ENCODE peak calls at places on chromosomes 2 and 18, in nine cellular contexts. B is IMR-90, N is progenitor cell of endocrine pancreas, O is B cell, V is Caco-2, L is endodermal cell, T is NB4, W is HFFc6, M is Calu3. X is an unnamed sample.

GRCh38 chr2:173982182-173982714 is 17.1 kb upstream of the SP3 start:
- DNase-seq in B (no peak), N (no peak), O (no peak), V (no peak), L (no peak), T (no peak), W (no peak), M (no peak), X (no peak)

GRCh38 chr2:102187191-102188150 is 648 bp downstream of the IL1RL2 start:
- DNase-seq in B (peak), N (no peak), O (no peak), V (no peak), L (peak), T (no peak), W (no peak), M (no peak), X (peak)

GRCh38 chr2:228180126-228181097 is 1.1 kb downstream of the SPHKAP start:
- DNase-seq in B (no peak), N (peak), O (no peak), V (no peak), L (peak), T (no peak), W (peak), M (no peak), X (peak)

GRCh38 chr18:66873899-66874298 is 270.0 kb upstream of the CDH19 start:
- DNase-seq in B (no peak), N (no peak), O (no peak), V (no peak), L (no peak), T (no peak), W (no peak), M (no peak), X (no peak)

GRCh38 chr2:11829947-11830707 is 83.7 kb downstream of the LPIN1 start:
- DNase-seq in B (peak), N (peak), O (peak), V (peak), L (peak), T (peak), W (peak), M (peak), X (peak)

GRCh38 chr18:54360406-54360805 is 2.7 kb downstream of the C18orf54 start:
- DNase-seq in B (peak), N (no peak), O (no peak), V (no peak), L (no peak), T (no peak), W (no peak), M (no peak), X (no peak)

GRCh38 chr2:7094113-7094760 is 177.0 kb downstream of the RNF144A start:
- DNase-seq in B (no peak), N (no peak), O (no peak), V (no peak), L (no peak), T (no peak), W (no peak), M (peak), X (no peak)

GRCh38 chr2:146584316-146584715 is 1260.5 kb upstream of the ACVR2A start:
- DNase-seq in B (no peak), N (no peak), O (no peak), V (no peak), L (no peak), T (no peak), W (no peak), M (no peak), X (no peak)

GRCh38 chr18:78641689-78642231 is 337.9 kb upstream of the SALL3 start:
- DNase-seq in B (no peak), N (no peak), O (no peak), V (no peak), L (no peak), T (peak), W (no peak), M (no peak), X (no peak)

GRCh38 chr2:57990118-57990725 is 56.4 kb upstream of the VRK2 start:
- DNase-seq in B (no peak), N (no peak), O (no peak), V (no peak), L (no peak), T (no peak), W (no peak), M (no peak), X (peak)

GRCh38 chr2:51812138-51812866 is 780.4 kb upstream of the NRXN1 start:
- DNase-seq in B (peak), N (no peak), O (no peak), V (no peak), L (no peak), T (no peak), W (peak), M (no peak), X (no peak)

GRCh38 chr2:217095511-217096205 is 235.8 kb upstream of the TNP1 start:
- DNase-seq in B (no peak), N (no peak), O (no peak), V (no peak), L (no peak), T (no peak), W (no peak), M (no peak), X (no peak)

GRCh38 chr18:30457156-30457555 is 585.4 kb downstream of the DSC3 start:
- DNase-seq in B (no peak), N (no peak), O (no peak), V (no peak), L (no peak), T (no peak), W (no peak), M (peak), X (no peak)

GRCh38 chr2:215652432-215652831 is 216.6 kb upstream of the FN1 start:
- DNase-seq in B (peak), N (no peak), O (no peak), V (no peak), L (no peak), T (no peak), W (no peak), M (no peak), X (no peak)

GRCh38 chr2:217357886-217358620 is 498.2 kb upstream of the TNP1 start:
- DNase-seq in B (no peak), N (no peak), O (no peak), V (peak), L (no peak), T (no peak), W (no peak), M (no peak), X (no peak)

GRCh38 chr2:150570712-150571111 is 83.2 kb upstream of the RND3 start:
- DNase-seq in B (peak), N (no peak), O (no peak), V (no peak), L (no peak), T (no peak), W (peak), M (no peak), X (no peak)

GRCh38 chr2:168181825-168182224 is 65.6 kb downstream of the STK39 start:
- DNase-seq in B (no peak), N (no peak), O (no peak), V (no peak), L (no peak), T (no peak), W (no peak), M (no peak), X (no peak)

GRCh38 chr18:77177009-77177408 is 44.4 kb upstream of the MBP start:
- DNase-seq in B (peak), N (no peak), O (no peak), V (no peak), L (no peak), T (no peak), W (peak), M (no peak), X (no peak)

GRCh38 chr18:22650247-22650646 is 232.5 kb upstream of the CTAGE1 start:
- DNase-seq in B (no peak), N (no peak), O (no peak), V (no peak), L (no peak), T (no peak), W (no peak), M (no peak), X (no peak)

GRCh38 chr2:102251849-102252203 is 59.5 kb upstream of the IL1RL1 start:
- DNase-seq in B (no peak), N (no peak), O (no peak), V (no peak), L (no peak), T (no peak), W (no peak), M (no peak), X (no peak)

GRCh38 chr2:59041139-59041538 is 800.0 kb upstream of the FANCL start:
- DNase-seq in B (no peak), N (no peak), O (no peak), V (no peak), L (no peak), T (no peak), W (no peak), M (no peak), X (no peak)

GRCh38 chr2:200199576-200200263 is 106.8 kb upstream of the SPATS2L start:
- DNase-seq in B (no peak), N (no peak), O (no peak), V (no peak), L (peak), T (peak), W (no peak), M (peak), X (no peak)
- TF ChIP-seq CTCF in B (no peak), N (no peak), O (no peak), V (no peak), L (peak), T (peak), W (no peak), M (no peak), X (peak)

GRCh38 chr2:43163365-43163715 is 63.1 kb downstream of the ZFP36L2 start:
- DNase-seq in B (no peak), N (no peak), O (no peak), V (no peak), L (no peak), T (no peak), W (no peak), M (no peak), X (no peak)

GRCh38 chr2:43168016-43168369 is 58.4 kb downstream of the ZFP36L2 start:
- DNase-seq in B (no peak), N (no peak), O (no peak), V (no peak), L (no peak), T (no peak), W (no peak), M (no peak), X (no peak)

GRCh38 chr2:43161650-43162542 is 64.5 kb downstream of the ZFP36L2 start:
- DNase-seq in B (no peak), N (no peak), O (peak), V (peak), L (no peak), T (no peak), W (no peak), M (no peak), X (no peak)

GRCh38 chr2:43164686-43165085 is 61.7 kb downstream of the ZFP36L2 start:
- DNase-seq in B (no peak), N (no peak), O (no peak), V (no peak), L (no peak), T (no peak), W (no peak), M (no peak), X (no peak)

GRCh38 chr2:43165378-43166025 is 60.9 kb downstream of the ZFP36L2 start:
- DNase-seq in B (no peak), N (no peak), O (no peak), V (no peak), L (peak), T (no peak), W (no peak), M (no peak), X (no peak)
- TF ChIP-seq CTCF in B (no peak), N (peak), O (no peak), V (peak), L (peak), T (no peak), W (peak), M (no peak), X (no peak)

GRCh38 chr2:149329470-149330126 is 789 bp upstream of the LYPD6 start:
- DNase-seq in B (peak), N (no peak), O (no peak), V (peak), L (peak), T (peak), W (peak), M (peak), X (peak)

GRCh38 chr2:149330127-149331022 is at the start of gene LYPD6:
- DNase-seq in B (peak), N (peak), O (no peak), V (peak), L (peak), T (peak), W (peak), M (peak), X (peak)

GRCh38 chr2:149332364-149332763 is 2.0 kb downstream of the LYPD6 start:
- DNase-seq in B (no peak), N (no peak), O (no peak), V (no peak), L (no peak), T (no peak), W (no peak), M (no peak), X (no peak)

GRCh38 chr2:149331023-149331400 is 625 bp downstream of the LYPD6 start:
- DNase-seq in B (no peak), N (no peak), O (no peak), V (no peak), L (peak), T (no peak), W (no peak), M (peak), X (no peak)

DNA sequence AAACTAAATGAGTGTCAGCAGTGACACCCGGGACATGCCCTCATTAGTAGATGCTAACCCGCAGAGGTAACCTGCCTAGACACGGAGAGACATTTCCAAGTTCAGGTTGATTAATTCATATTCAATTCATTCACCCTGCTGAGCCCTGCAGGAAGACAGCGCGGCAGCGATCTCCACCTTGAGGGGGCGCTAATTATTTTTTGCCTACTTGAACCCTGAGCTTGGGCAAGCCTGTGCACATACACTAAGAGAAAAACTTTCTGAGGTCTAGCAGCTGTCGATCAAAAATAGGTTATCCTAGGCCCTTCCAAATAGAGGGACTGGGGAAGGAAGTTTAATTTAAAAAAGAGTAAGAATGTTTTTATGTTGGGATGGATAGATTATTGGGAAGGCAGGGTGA is 1.3 kb upstream of the LYPD6 start:
- DNase-seq in B (no peak), N (no peak), O (no peak), V (no peak), L (peak), T (peak), W (no peak), M (peak), X (no peak)
- TF ChIP-seq CTCF in B (peak), N (peak), O (no peak), V (peak), L (peak), T (peak), W (peak), M (peak), X (no peak)

GRCh38 chr2:46050489-46050888 is 246.7 kb upstream of the EPAS1 start:
- DNase-seq in B (no peak), N (no peak), O (no peak), V (no peak), L (peak), T (no peak), W (no peak), M (no peak), X (no peak)
- TF ChIP-seq CTCF in B (no peak), N (peak), O (no peak), V (peak), L (peak), T (no peak), W (peak), M (no peak), X (no peak)

GRCh38 chr2:177758591-177759371 is 313.8 kb downstream of the PDE11A start:
- DNase-seq in B (peak), N (peak), O (no peak), V (no peak), L (peak), T (peak), W (peak), M (peak), X (no peak)
- TF ChIP-seq CTCF in B (peak), N (peak), O (no peak), V (peak), L (peak), T (peak), W (peak), M (peak), X (no peak)

GRCh38 chr2:191950132-191950885 is 103.4 kb upstream of the CAVIN2 start:
- DNase-seq in B (peak), N (no peak), O (no peak), V (no peak), L (no peak), T (peak), W (peak), M (no peak), X (no peak)
- TF ChIP-seq CTCF in B (no peak), N (no peak), O (no peak), V (no peak), L (no peak), T (no peak), W (no peak), M (no peak), X (no peak)

GRCh38 chr2:98761267-98761781 is 30.4 kb upstream of the MGAT4A start:
- DNase-seq in B (no peak), N (no peak), O (no peak), V (no peak), L (no peak), T (no peak), W (no peak), M (peak), X (no peak)

GRCh38 chr2:98759338-98759737 is 28.4 kb upstream of the MGAT4A start:
- DNase-seq in B (no peak), N (no peak), O (no peak), V (no peak), L (no peak), T (peak), W (no peak), M (no peak), X (no peak)

GRCh38 chr2:98761909-98762308 is 31.0 kb upstream of the MGAT4A start:
- DNase-seq in B (no peak), N (no peak), O (no peak), V (no peak), L (no peak), T (no peak), W (no peak), M (no peak), X (no peak)

GRCh38 chr2:98759827-98760625 is 29.1 kb upstream of the MGAT4A start:
- DNase-seq in B (no peak), N (no peak), O (no peak), V (no peak), L (no peak), T (peak), W (no peak), M (no peak), X (no peak)

DNA sequence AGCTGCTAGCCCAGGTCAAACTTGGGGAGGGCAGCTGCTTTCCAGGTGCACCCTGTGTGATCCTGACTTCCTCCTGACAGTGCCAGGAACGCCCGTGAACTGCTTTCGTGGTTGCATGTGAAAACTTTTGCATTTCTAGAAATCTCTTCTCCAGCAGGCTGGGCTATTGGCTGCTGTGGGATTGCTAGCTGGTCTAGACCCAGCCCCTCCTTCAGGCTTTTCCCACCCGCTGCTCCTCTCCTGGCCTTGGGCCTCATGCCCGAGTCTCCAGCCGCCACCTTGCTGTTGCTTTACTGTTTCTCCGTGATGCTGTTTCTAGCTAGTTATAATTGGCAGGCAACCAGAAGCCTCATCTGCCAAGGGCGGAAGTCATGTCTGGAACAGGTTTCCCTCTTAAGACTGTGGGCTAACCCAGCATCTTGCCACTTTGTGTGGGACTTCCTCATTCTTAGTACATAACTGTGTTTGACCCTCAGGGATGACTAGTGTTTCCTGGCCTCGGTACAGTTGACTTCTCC is 27.0 kb upstream of the MGAT4A start:
- DNase-seq in B (peak), N (no peak), O (peak), V (no peak), L (no peak), T (peak), W (peak), M (peak), X (peak)
- TF ChIP-seq CTCF in B (no peak), N (no peak), O (no peak), V (no peak), L (no peak), T (no peak), W (no peak), M (no peak), X (no peak)

GRCh38 chr2:23505218-23505983 is 120.4 kb downstream of the KLHL29 start:
- DNase-seq in B (no peak), N (no peak), O (no peak), V (no peak), L (no peak), T (no peak), W (no peak), M (no peak), X (no peak)
- TF ChIP-seq CTCF in B (no peak), N (peak), O (no peak), V (no peak), L (peak), T (peak), W (peak), M (no peak), X (no peak)

X was measured in GM13976.